ENCODE peak calls at places on chromosome 19, in six cellular contexts. U is fibroblast of lung; L is GM18507; Z is HEK293T; W is CD8-positive, alpha-beta memory T cell; C is activated CD4-positive, CD25-positive, alpha-beta regulatory T cell treated with anti-CD3 and anti-CD28 coated beads, Interleukin-2, amount 50 U/mL, for 16 hours. E is an unnamed sample.

GRCh38 chr19:57227461-57227860 is 3.4 kb upstream of the AURKC start:
- DNase-seq in U (no peak), L (no peak), Z (no peak), W (no peak), C (no peak), E (no peak)

GRCh38 chr19:45103200-45103624 is 10.2 kb downstream of the PPP1R37 start:
- DNase-seq in U (peak; percentile 29), L (no peak), Z (no peak), W (peak; percentile 75), C (no peak), E (no peak)

GRCh38 chr19:53865918-53866696 is 1.6 kb upstream of the MYADM start:
- DNase-seq in U (peak; percentile 59), L (no peak), Z (no peak), W (peak; percentile 84), C (no peak), E (peak; percentile 74)

GRCh38 chr19:10271543-10272086 is 695 bp downstream of the ICAM1 start:
- DNase-seq in U (no peak), L (no peak), Z (no peak), W (peak; percentile 68), C (no peak), E (no peak)

GRCh38 chr19:12527034-12527836 is 24.0 kb downstream of the ZNF564 start:
- DNase-seq in U (peak; percentile 56), L (no peak), Z (no peak), W (no peak), C (no peak), E (peak; percentile 59)

GRCh38 chr19:2083174-2083854 is 12.8 kb downstream of the MOB3A start:
- DNase-seq in U (no peak), L (no peak), Z (no peak), W (peak; percentile 84), C (peak; percentile 40), E (no peak)

GRCh38 chr19:10808937-10809655 is 26.9 kb downstream of the TMED1 start:
- DNase-seq in U (peak; percentile 19), L (no peak), Z (no peak), W (no peak), C (no peak), E (peak; percentile 81)

GRCh38 chr19:8423821-8424223 is 10.7 kb downstream of the MARCHF2 start:
- DNase-seq in U (peak; percentile 99), L (no peak), Z (peak; percentile 64), W (no peak), C (no peak), E (peak; percentile 98)

GRCh38 chr19:48807590-48808308 is 3.1 kb downstream of the BCAT2 start:
- DNase-seq in U (no peak), L (no peak), Z (no peak), W (no peak), C (no peak), E (no peak)

E was measured in PC-9.